ENCODE peak calls at places on chromosomes 2 and 18, in four cellular contexts. One of them, this sample, is unnamed. For H3K4me1 and H3K36me3, the result is how much of the 10 kb centered on the place peaks cover.

GRCh38 chr18:69885841-69886531 is 61.7 kb downstream of the CD226 start:
- DNase-seq in upper lobe of right lung: no peak
- DNase-seq in OCI-LY7: no peak
- DNase-seq in neural progenitor cell: no peak
- DNase-seq in this sample: no peak

GRCh38 chr2:219613671-219614070 is 13.8 kb upstream of the SLC4A3 start:
- DNase-seq in upper lobe of right lung: no peak
- DNase-seq in OCI-LY7: no peak
- DNase-seq in neural progenitor cell: no peak
- DNase-seq in this sample: no peak

GRCh38 chr18:50203801-50204604 is 9.1 kb upstream of the MYO5B start:
- DNase-seq in upper lobe of right lung: no peak
- DNase-seq in OCI-LY7: no peak
- DNase-seq in neural progenitor cell: peak
- DNase-seq in this sample: peak

GRCh38 chr2:127362971-127363370 is 24.8 kb downstream of the MAP3K2 start:
- DNase-seq in upper lobe of right lung: no peak
- DNase-seq in OCI-LY7: no peak
- DNase-seq in neural progenitor cell: no peak
- DNase-seq in this sample: no peak

GRCh38 chr18:564708-565561 is 15.2 kb upstream of the CETN1 start:
- DNase-seq in upper lobe of right lung: no peak
- DNase-seq in OCI-LY7: no peak
- DNase-seq in neural progenitor cell: no peak
- DNase-seq in this sample: no peak

GRCh38 chr2:95531254-95531771 is 46.8 kb upstream of the TRIM43B start:
- DNase-seq in upper lobe of right lung: no peak
- DNase-seq in OCI-LY7: no peak
- DNase-seq in neural progenitor cell: no peak
- DNase-seq in this sample: no peak

GRCh38 chr2:178241852-178242551 is 47.7 kb downstream of the OSBPL6 start:
- DNase-seq in upper lobe of right lung: no peak
- DNase-seq in OCI-LY7: no peak
- DNase-seq in neural progenitor cell: no peak
- DNase-seq in this sample: no peak

GRCh38 chr18:67108894-67109293 is 407.6 kb downstream of the DSEL start:
- DNase-seq in upper lobe of right lung: no peak
- DNase-seq in OCI-LY7: no peak
- DNase-seq in neural progenitor cell: no peak
- DNase-seq in this sample: no peak

GRCh38 chr2:63654959-63655358 is 66.2 kb downstream of the MDH1 start:
- DNase-seq in upper lobe of right lung: no peak
- DNase-seq in OCI-LY7: no peak
- DNase-seq in neural progenitor cell: no peak
- DNase-seq in this sample: no peak

GRCh38 chr18:44887227-44887631 is 206.5 kb downstream of the SETBP1 start:
- DNase-seq in upper lobe of right lung: no peak
- DNase-seq in OCI-LY7: no peak
- DNase-seq in neural progenitor cell: no peak
- DNase-seq in this sample: peak

GRCh38 chr2:176325732-176326131 is 56.5 kb downstream of the MTX2 start:
- DNase-seq in upper lobe of right lung: no peak
- DNase-seq in OCI-LY7: no peak
- DNase-seq in neural progenitor cell: peak
- DNase-seq in this sample: peak

GRCh38 chr2:191415101-191415500 is 169.9 kb downstream of the MYO1B start:
- DNase-seq in upper lobe of right lung: no peak
- DNase-seq in OCI-LY7: no peak
- DNase-seq in neural progenitor cell: no peak
- DNase-seq in this sample: no peak

GRCh38 chr2:187546762-187547333 is 7.4 kb downstream of the TFPI start:
- DNase-seq in upper lobe of right lung: no peak
- DNase-seq in OCI-LY7: no peak
- DNase-seq in neural progenitor cell: no peak
- DNase-seq in this sample: no peak

GRCh38 chr2:187545238-187545751 is 8.9 kb downstream of the TFPI start:
- DNase-seq in upper lobe of right lung: no peak
- DNase-seq in OCI-LY7: no peak
- DNase-seq in neural progenitor cell: no peak
- DNase-seq in this sample: no peak

GRCh38 chr2:187542123-187542522 is 12.1 kb downstream of the TFPI start:
- DNase-seq in upper lobe of right lung: no peak
- DNase-seq in OCI-LY7: no peak
- DNase-seq in neural progenitor cell: no peak
- DNase-seq in this sample: no peak

GRCh38 chr2:187543488-187543887 is 10.7 kb downstream of the TFPI start:
- DNase-seq in upper lobe of right lung: no peak
- DNase-seq in OCI-LY7: no peak
- DNase-seq in neural progenitor cell: no peak
- DNase-seq in this sample: no peak

GRCh38 chr2:187544371-187545080 is 9.7 kb downstream of the TFPI start:
- DNase-seq in upper lobe of right lung: peak
- DNase-seq in OCI-LY7: no peak
- DNase-seq in neural progenitor cell: no peak
- DNase-seq in this sample: no peak
- H3K4me1 ChIP-seq in upper lobe of right lung: half or more
- H3K4me1 ChIP-seq in OCI-LY7: under half
- H3K4me1 ChIP-seq in neural progenitor cell: under half
- H3K4me1 ChIP-seq in this sample: under half

DNA sequence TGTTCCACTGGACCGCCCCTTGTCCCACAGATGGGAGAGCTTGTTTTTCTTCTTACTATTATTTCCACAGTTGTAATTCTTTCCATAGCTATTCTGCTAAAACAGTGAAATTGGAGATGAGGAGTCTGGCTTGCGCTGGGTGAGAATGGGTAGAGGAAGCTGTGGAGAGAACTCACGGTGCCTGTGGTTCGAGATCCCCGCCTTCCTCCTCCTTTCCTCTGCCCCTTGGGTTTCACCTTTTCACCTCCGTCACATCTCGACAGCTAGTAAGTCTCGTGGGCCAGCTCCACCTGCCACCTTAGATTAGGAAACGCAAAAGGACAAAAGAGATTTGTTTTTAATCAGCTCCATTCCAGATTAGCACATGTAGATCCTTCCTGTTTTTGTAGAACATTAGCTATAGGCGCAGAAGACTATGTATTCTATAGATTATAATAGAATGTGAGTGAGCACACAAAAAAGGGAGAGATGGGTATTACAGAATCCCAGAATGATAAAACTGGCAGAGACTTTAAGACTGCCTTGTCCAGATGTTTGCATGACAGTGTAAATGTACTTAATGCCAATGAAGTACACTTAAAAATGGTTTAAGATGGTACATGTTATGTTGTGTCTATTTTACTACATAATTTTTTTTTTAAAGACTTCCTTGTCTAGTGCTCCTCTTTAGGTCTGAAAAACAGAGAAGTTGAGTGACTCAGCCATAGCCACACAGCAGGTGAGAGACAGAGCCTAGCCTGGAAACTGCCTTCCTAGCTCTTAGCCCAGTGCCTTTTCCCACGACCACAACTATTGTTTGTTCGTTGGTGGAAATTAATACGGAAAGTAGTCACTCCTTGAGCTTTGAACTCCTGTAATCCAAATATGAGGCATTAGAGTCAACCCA is 20.7 kb downstream of the TRIB2 start:
- DNase-seq in upper lobe of right lung: no peak
- DNase-seq in OCI-LY7: no peak
- DNase-seq in neural progenitor cell: no peak
- DNase-seq in this sample: no peak
- H3K27ac ChIP-seq in upper lobe of right lung: peak
- H3K27ac ChIP-seq in OCI-LY7: no peak
- H3K27ac ChIP-seq in neural progenitor cell: no peak
- H3K27ac ChIP-seq in this sample: no peak

GRCh38 chr2:9525266-9525665 is 30.4 kb downstream of the ADAM17 start:
- DNase-seq in upper lobe of right lung: no peak
- DNase-seq in OCI-LY7: no peak
- DNase-seq in neural progenitor cell: no peak
- DNase-seq in this sample: no peak

GRCh38 chr2:9524291-9524690 is 31.3 kb downstream of the ADAM17 start:
- DNase-seq in upper lobe of right lung: no peak
- DNase-seq in OCI-LY7: no peak
- DNase-seq in neural progenitor cell: no peak
- DNase-seq in this sample: no peak

GRCh38 chr2:9533663-9534062 is 22.0 kb downstream of the ADAM17 start:
- DNase-seq in upper lobe of right lung: no peak
- DNase-seq in OCI-LY7: no peak
- DNase-seq in neural progenitor cell: no peak
- DNase-seq in this sample: no peak

GRCh38 chr2:9532421-9532820 is 23.2 kb downstream of the ADAM17 start:
- DNase-seq in upper lobe of right lung: no peak
- DNase-seq in OCI-LY7: no peak
- DNase-seq in neural progenitor cell: no peak
- DNase-seq in this sample: no peak

DNA sequence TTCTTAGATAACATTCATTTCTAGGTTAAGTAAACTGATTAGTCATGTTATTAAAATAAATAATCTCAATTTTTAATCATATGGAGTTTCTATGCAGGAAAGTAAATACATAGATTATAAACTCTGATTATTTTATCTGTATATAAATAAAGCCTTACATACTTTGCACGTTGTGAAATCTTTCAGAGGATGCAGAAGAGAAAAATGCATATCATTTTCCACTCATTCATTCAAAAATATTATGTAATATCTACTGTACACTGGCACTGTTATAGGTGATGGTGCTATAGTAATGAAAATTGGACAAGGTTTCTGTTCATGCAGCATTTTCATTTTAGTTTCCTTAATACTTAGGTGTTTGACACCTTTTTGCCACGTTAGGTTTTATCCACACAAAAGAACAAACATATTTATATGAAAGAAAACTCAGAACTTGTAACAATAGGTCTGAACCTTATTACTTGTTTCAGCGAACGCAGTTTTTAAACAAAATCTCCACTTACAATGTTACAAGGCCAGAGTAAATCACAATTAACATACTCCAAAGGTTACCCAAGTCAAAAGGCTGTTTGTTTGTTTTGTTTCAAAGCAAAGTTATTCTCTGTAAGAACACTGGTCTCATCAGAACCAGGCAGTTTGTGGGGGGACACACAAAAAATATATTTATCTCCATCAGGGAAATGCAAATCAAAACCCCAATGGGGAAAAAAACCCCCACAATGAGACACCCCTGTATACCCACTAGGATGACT is 27.4 kb downstream of the ADAM17 start:
- DNase-seq in upper lobe of right lung: no peak
- DNase-seq in OCI-LY7: no peak
- DNase-seq in neural progenitor cell: no peak
- DNase-seq in this sample: no peak
- H3K36me3 ChIP-seq in upper lobe of right lung: half or more
- H3K36me3 ChIP-seq in OCI-LY7: half or more
- H3K36me3 ChIP-seq in neural progenitor cell: under half
- H3K36me3 ChIP-seq in this sample: half or more

GRCh38 chr2:42132066-42132965 is 36.8 kb upstream of the EML4 start:
- DNase-seq in upper lobe of right lung: no peak
- DNase-seq in OCI-LY7: no peak
- DNase-seq in neural progenitor cell: no peak
- DNase-seq in this sample: peak
- H3K4me1 ChIP-seq in upper lobe of right lung: half or more
- H3K4me1 ChIP-seq in OCI-LY7: half or more
- H3K4me1 ChIP-seq in neural progenitor cell: under half
- H3K4me1 ChIP-seq in this sample: under half

GRCh38 chr18:78948221-78948620 is 31.4 kb upstream of the SALL3 start:
- DNase-seq in upper lobe of right lung: no peak
- DNase-seq in OCI-LY7: no peak
- DNase-seq in neural progenitor cell: no peak
- DNase-seq in this sample: no peak
- H3K27ac ChIP-seq in upper lobe of right lung: no peak
- H3K27ac ChIP-seq in OCI-LY7: no peak
- H3K27ac ChIP-seq in neural progenitor cell: no peak
- H3K27ac ChIP-seq in this sample: no peak

GRCh38 chr18:8630546-8630945 is 21.3 kb downstream of the RAB12 start:
- DNase-seq in upper lobe of right lung: no peak
- DNase-seq in OCI-LY7: no peak
- DNase-seq in neural progenitor cell: no peak
- DNase-seq in this sample: no peak
- H3K36me3 ChIP-seq in upper lobe of right lung: half or more
- H3K36me3 ChIP-seq in OCI-LY7: half or more
- H3K36me3 ChIP-seq in neural progenitor cell: under half
- H3K36me3 ChIP-seq in this sample: half or more

DNA sequence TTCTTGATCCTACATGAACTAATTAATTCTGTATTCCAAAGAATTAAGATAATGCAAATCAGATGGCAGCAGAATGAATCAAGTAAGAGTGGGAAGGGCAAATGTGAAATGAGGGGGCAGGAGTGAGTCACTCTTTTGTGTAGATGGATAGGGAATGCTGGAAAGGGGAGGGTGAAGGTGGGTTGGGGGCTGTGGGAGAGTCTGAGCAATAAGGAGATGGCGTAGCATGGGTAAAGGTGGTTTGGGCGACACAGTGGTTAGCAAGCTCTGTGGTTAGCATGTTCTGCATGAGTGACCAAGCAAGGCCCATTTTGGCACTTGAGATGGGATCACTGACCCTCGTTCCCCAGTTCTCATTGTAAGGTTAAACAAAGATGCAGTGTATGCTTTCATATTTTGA is 20.4 kb downstream of the GPD2 start:
- DNase-seq in upper lobe of right lung: no peak
- DNase-seq in OCI-LY7: no peak
- DNase-seq in neural progenitor cell: no peak
- DNase-seq in this sample: no peak
- H3K4me1 ChIP-seq in upper lobe of right lung: under half
- H3K4me1 ChIP-seq in OCI-LY7: under half
- H3K4me1 ChIP-seq in neural progenitor cell: under half
- H3K4me1 ChIP-seq in this sample: under half